ENCODE peak calls at places on chromosomes 3 and 15, in ten cellular contexts. One of them, this sample, is unnamed.

GRCh38 chr15:44719293-44719999 is 8.1 kb downstream of the B2M start:
- DNase-seq in CD4-positive, alpha-beta T cell: peak
- DNase-seq in WTC11: no peak
- DNase-seq in mammary epithelial cell: no peak
- DNase-seq in breast epithelium: no peak
- DNase-seq in endothelial cell: no peak
- DNase-seq in left ventricle myocardium inferior: no peak
- DNase-seq in A549: no peak
- DNase-seq in thoracic aorta: no peak
- DNase-seq in colonic mucosa: peak
- DNase-seq in this sample: no peak

GRCh38 chr3:195850857-195851531 is 39.3 kb upstream of the MUC4 start:
- DNase-seq in CD4-positive, alpha-beta T cell: peak
- DNase-seq in WTC11: peak
- DNase-seq in mammary epithelial cell: peak
- DNase-seq in breast epithelium: peak
- DNase-seq in endothelial cell: peak
- DNase-seq in left ventricle myocardium inferior: peak
- DNase-seq in A549: peak
- DNase-seq in thoracic aorta: peak
- DNase-seq in colonic mucosa: peak
- DNase-seq in this sample: peak

GRCh38 chr3:32118215-32118614 is 11.8 kb downstream of the GPD1L start:
- DNase-seq in CD4-positive, alpha-beta T cell: no peak
- DNase-seq in WTC11: no peak
- DNase-seq in mammary epithelial cell: no peak
- DNase-seq in breast epithelium: no peak
- DNase-seq in endothelial cell: no peak
- DNase-seq in left ventricle myocardium inferior: no peak
- DNase-seq in A549: no peak
- DNase-seq in thoracic aorta: no peak
- DNase-seq in colonic mucosa: no peak
- DNase-seq in this sample: no peak

GRCh38 chr15:79002631-79003030 is 57.8 kb upstream of the CTSH start:
- DNase-seq in CD4-positive, alpha-beta T cell: no peak
- DNase-seq in WTC11: no peak
- DNase-seq in mammary epithelial cell: no peak
- DNase-seq in breast epithelium: no peak
- DNase-seq in endothelial cell: no peak
- DNase-seq in left ventricle myocardium inferior: no peak
- DNase-seq in A549: no peak
- DNase-seq in thoracic aorta: no peak
- DNase-seq in colonic mucosa: no peak
- DNase-seq in this sample: no peak

GRCh38 chr3:4492240-4493007 is 724 bp upstream of the ITPR1 start:
- DNase-seq in CD4-positive, alpha-beta T cell: peak
- DNase-seq in WTC11: peak
- DNase-seq in mammary epithelial cell: peak
- DNase-seq in breast epithelium: peak
- DNase-seq in endothelial cell: peak
- DNase-seq in left ventricle myocardium inferior: peak
- DNase-seq in A549: peak
- DNase-seq in thoracic aorta: no peak
- DNase-seq in colonic mucosa: peak
- DNase-seq in this sample: peak

GRCh38 chr3:40615110-40615915 is 90.6 kb downstream of the ZNF621 start:
- DNase-seq in CD4-positive, alpha-beta T cell: no peak
- DNase-seq in WTC11: peak
- DNase-seq in mammary epithelial cell: no peak
- DNase-seq in breast epithelium: no peak
- DNase-seq in endothelial cell: peak
- DNase-seq in left ventricle myocardium inferior: no peak
- DNase-seq in A549: no peak
- DNase-seq in thoracic aorta: no peak
- DNase-seq in colonic mucosa: no peak
- DNase-seq in this sample: peak

GRCh38 chr3:132804498-132804897 is 82.3 kb upstream of the NPHP3 start:
- DNase-seq in CD4-positive, alpha-beta T cell: no peak
- DNase-seq in WTC11: no peak
- DNase-seq in mammary epithelial cell: peak
- DNase-seq in breast epithelium: peak
- DNase-seq in endothelial cell: no peak
- DNase-seq in left ventricle myocardium inferior: no peak
- DNase-seq in A549: no peak
- DNase-seq in thoracic aorta: no peak
- DNase-seq in colonic mucosa: no peak
- DNase-seq in this sample: no peak

GRCh38 chr3:20808864-20809263 is 622.9 kb upstream of the SGO1 start:
- DNase-seq in CD4-positive, alpha-beta T cell: no peak
- DNase-seq in WTC11: no peak
- DNase-seq in mammary epithelial cell: no peak
- DNase-seq in breast epithelium: no peak
- DNase-seq in endothelial cell: no peak
- DNase-seq in left ventricle myocardium inferior: no peak
- DNase-seq in A549: no peak
- DNase-seq in thoracic aorta: no peak
- DNase-seq in colonic mucosa: no peak
- DNase-seq in this sample: no peak

GRCh38 chr3:66478923-66479322 is 21.9 kb downstream of the LRIG1 start:
- DNase-seq in CD4-positive, alpha-beta T cell: no peak
- DNase-seq in WTC11: no peak
- DNase-seq in mammary epithelial cell: no peak
- DNase-seq in breast epithelium: no peak
- DNase-seq in endothelial cell: no peak
- DNase-seq in left ventricle myocardium inferior: no peak
- DNase-seq in A549: no peak
- DNase-seq in thoracic aorta: no peak
- DNase-seq in colonic mucosa: peak
- DNase-seq in this sample: no peak

GRCh38 chr3:22886394-22886793 is 316.7 kb upstream of the UBE2E2 start:
- DNase-seq in CD4-positive, alpha-beta T cell: no peak
- DNase-seq in WTC11: no peak
- DNase-seq in mammary epithelial cell: no peak
- DNase-seq in breast epithelium: no peak
- DNase-seq in endothelial cell: no peak
- DNase-seq in left ventricle myocardium inferior: peak
- DNase-seq in A549: no peak
- DNase-seq in thoracic aorta: no peak
- DNase-seq in colonic mucosa: no peak
- DNase-seq in this sample: no peak

GRCh38 chr3:36496734-36497133 is 116.4 kb downstream of the STAC start:
- DNase-seq in CD4-positive, alpha-beta T cell: no peak
- DNase-seq in WTC11: no peak
- DNase-seq in mammary epithelial cell: peak
- DNase-seq in breast epithelium: no peak
- DNase-seq in endothelial cell: no peak
- DNase-seq in left ventricle myocardium inferior: no peak
- DNase-seq in A549: no peak
- DNase-seq in thoracic aorta: no peak
- DNase-seq in colonic mucosa: no peak
- DNase-seq in this sample: no peak

GRCh38 chr15:42890161-42890913 is 30.2 kb downstream of the TTBK2 start:
- DNase-seq in CD4-positive, alpha-beta T cell: no peak
- DNase-seq in WTC11: no peak
- DNase-seq in mammary epithelial cell: peak
- DNase-seq in breast epithelium: no peak
- DNase-seq in endothelial cell: no peak
- DNase-seq in left ventricle myocardium inferior: no peak
- DNase-seq in A549: peak
- DNase-seq in thoracic aorta: no peak
- DNase-seq in colonic mucosa: no peak
- DNase-seq in this sample: no peak

GRCh38 chr3:60948488-60948887 is 302.8 kb downstream of the FHIT start:
- DNase-seq in CD4-positive, alpha-beta T cell: no peak
- DNase-seq in WTC11: no peak
- DNase-seq in mammary epithelial cell: peak
- DNase-seq in breast epithelium: no peak
- DNase-seq in endothelial cell: no peak
- DNase-seq in left ventricle myocardium inferior: no peak
- DNase-seq in A549: no peak
- DNase-seq in thoracic aorta: no peak
- DNase-seq in colonic mucosa: no peak
- DNase-seq in this sample: no peak

GRCh38 chr15:67089218-67090193 is 24.1 kb downstream of the SMAD3 start:
- DNase-seq in CD4-positive, alpha-beta T cell: no peak
- DNase-seq in WTC11: no peak
- DNase-seq in mammary epithelial cell: peak
- DNase-seq in breast epithelium: no peak
- DNase-seq in endothelial cell: no peak
- DNase-seq in left ventricle myocardium inferior: no peak
- DNase-seq in A549: peak
- DNase-seq in thoracic aorta: no peak
- DNase-seq in colonic mucosa: peak
- DNase-seq in this sample: no peak

GRCh38 chr3:136862611-136862951 is 573 bp downstream of the NCK1 start:
- DNase-seq in CD4-positive, alpha-beta T cell: peak
- DNase-seq in WTC11: peak
- DNase-seq in mammary epithelial cell: peak
- DNase-seq in breast epithelium: peak
- DNase-seq in endothelial cell: peak
- DNase-seq in left ventricle myocardium inferior: peak
- DNase-seq in A549: peak
- DNase-seq in thoracic aorta: peak
- DNase-seq in colonic mucosa: peak
- DNase-seq in this sample: no peak

DNA sequence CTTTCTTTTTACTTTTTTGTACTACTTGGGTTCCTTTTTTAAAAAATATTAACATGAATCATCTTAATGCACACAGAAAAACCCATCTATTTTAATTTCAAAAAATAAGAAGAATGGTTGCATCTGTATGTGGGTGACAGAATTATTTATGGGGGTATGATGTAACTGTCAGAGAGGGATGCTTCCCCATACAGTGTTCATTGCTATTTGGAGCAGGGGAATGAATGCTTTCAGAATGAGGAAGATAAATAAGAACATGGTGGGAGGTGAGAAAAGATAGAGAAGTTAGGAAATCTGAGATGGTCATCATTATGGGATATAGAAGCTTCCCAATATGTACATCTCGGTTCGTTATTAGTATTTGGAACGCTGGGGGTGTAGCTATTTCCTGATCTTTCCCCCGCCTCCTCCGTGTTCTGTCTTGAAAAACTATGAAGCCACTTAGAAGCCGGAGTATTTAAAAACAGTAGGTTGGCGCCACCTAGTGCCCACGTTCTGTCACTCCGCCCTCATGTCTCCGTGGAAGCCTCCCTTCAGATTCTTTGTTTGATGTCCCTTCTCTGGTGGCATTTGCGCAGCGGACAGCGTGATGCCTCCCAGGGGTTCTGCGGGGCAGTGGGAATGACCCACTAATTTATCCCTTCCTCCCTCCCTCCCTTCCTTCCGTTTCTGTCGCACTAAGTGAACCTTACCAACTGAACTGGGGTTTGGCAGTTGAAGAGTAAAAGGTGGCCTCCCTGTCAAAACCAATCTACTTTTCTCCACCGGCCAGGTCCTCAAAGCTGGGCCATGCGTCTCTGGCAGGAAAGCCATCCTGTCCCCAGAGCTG is 184.6 kb downstream of the FEZF2 start:
- DNase-seq in CD4-positive, alpha-beta T cell: peak
- DNase-seq in WTC11: peak
- DNase-seq in mammary epithelial cell: peak
- DNase-seq in breast epithelium: peak
- DNase-seq in endothelial cell: peak
- DNase-seq in left ventricle myocardium inferior: peak
- DNase-seq in A549: peak
- DNase-seq in thoracic aorta: peak
- DNase-seq in colonic mucosa: peak
- DNase-seq in this sample: peak
- TF ChIP-seq CTCF in CD4-positive, alpha-beta T cell: peak
- TF ChIP-seq CTCF in WTC11: peak
- TF ChIP-seq CTCF in mammary epithelial cell: peak
- TF ChIP-seq CTCF in breast epithelium: peak
- TF ChIP-seq CTCF in endothelial cell: peak
- TF ChIP-seq CTCF in left ventricle myocardium inferior: peak
- TF ChIP-seq CTCF in A549: peak
- TF ChIP-seq CTCF in thoracic aorta: peak
- TF ChIP-seq CTCF in colonic mucosa: peak
- TF ChIP-seq CTCF in this sample: peak

DNA sequence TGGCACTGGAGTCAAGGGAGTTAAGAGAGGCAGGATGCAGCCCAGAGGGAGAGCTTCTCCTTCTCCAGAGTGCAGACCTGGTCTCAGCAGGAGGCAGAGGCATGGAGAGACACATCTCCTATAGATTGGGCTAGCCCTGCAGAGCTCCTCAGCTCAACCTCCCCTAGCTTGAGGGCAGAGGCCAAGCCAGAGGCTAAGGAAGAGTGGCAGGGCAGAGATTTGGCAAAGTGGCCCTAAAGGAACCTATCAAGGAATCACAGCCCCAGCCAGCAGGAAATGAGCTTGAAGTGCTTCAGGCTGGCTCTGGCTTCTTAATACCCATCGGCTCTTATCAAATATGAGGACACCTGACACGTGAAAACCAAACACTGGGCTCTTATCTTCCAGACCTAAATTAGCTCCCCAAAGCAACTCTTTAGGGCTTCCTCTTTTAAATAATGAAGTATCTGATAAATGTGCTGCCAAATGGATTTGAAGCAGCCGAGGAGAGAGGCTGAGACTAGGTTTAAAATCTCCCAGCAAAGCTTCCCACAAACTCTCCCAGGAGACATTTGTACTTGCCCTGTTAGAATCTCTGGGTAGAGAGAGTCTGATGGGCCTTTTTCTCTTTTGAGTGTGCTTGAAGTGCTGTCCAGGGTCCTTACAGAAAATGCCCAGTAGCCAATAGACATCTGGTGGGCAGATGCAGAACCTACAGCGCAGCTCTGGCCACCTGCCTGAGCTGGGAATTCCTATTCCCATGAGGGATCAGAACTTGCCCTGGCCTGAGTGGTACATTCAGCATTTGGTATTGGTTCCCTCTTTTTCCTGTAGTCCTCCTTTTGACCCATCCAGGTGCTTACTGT is 271.4 kb downstream of the CLSTN2 start:
- DNase-seq in CD4-positive, alpha-beta T cell: no peak
- DNase-seq in WTC11: peak
- DNase-seq in mammary epithelial cell: peak
- DNase-seq in breast epithelium: no peak
- DNase-seq in endothelial cell: peak
- DNase-seq in left ventricle myocardium inferior: no peak
- DNase-seq in A549: peak
- DNase-seq in thoracic aorta: no peak
- DNase-seq in colonic mucosa: no peak
- DNase-seq in this sample: no peak
- TF ChIP-seq CTCF in CD4-positive, alpha-beta T cell: no peak
- TF ChIP-seq CTCF in WTC11: no peak
- TF ChIP-seq CTCF in mammary epithelial cell: peak
- TF ChIP-seq CTCF in breast epithelium: no peak
- TF ChIP-seq CTCF in endothelial cell: peak
- TF ChIP-seq CTCF in left ventricle myocardium inferior: peak
- TF ChIP-seq CTCF in A549: no peak
- TF ChIP-seq CTCF in thoracic aorta: no peak
- TF ChIP-seq CTCF in colonic mucosa: no peak
- TF ChIP-seq CTCF in this sample: peak

GRCh38 chr3:72147600-72147999 is 362.7 kb upstream of the PROK2 start:
- DNase-seq in CD4-positive, alpha-beta T cell: no peak
- DNase-seq in WTC11: no peak
- DNase-seq in mammary epithelial cell: no peak
- DNase-seq in breast epithelium: no peak
- DNase-seq in endothelial cell: no peak
- DNase-seq in left ventricle myocardium inferior: no peak
- DNase-seq in A549: no peak
- DNase-seq in thoracic aorta: no peak
- DNase-seq in colonic mucosa: no peak
- DNase-seq in this sample: no peak
- TF ChIP-seq CTCF in CD4-positive, alpha-beta T cell: no peak
- TF ChIP-seq CTCF in WTC11: no peak
- TF ChIP-seq CTCF in mammary epithelial cell: no peak
- TF ChIP-seq CTCF in breast epithelium: no peak
- TF ChIP-seq CTCF in endothelial cell: no peak
- TF ChIP-seq CTCF in left ventricle myocardium inferior: no peak
- TF ChIP-seq CTCF in A549: no peak
- TF ChIP-seq CTCF in thoracic aorta: no peak
- TF ChIP-seq CTCF in colonic mucosa: no peak
- TF ChIP-seq CTCF in this sample: no peak

GRCh38 chr3:180989291-180990163 is at the start of gene DNAJC19:
- DNase-seq in CD4-positive, alpha-beta T cell: peak
- DNase-seq in WTC11: peak
- DNase-seq in mammary epithelial cell: peak
- DNase-seq in breast epithelium: peak
- DNase-seq in endothelial cell: peak
- DNase-seq in left ventricle myocardium inferior: peak
- DNase-seq in A549: peak
- DNase-seq in thoracic aorta: peak
- DNase-seq in colonic mucosa: peak
- DNase-seq in this sample: peak
- TF ChIP-seq CTCF in CD4-positive, alpha-beta T cell: no peak
- TF ChIP-seq CTCF in WTC11: no peak
- TF ChIP-seq CTCF in mammary epithelial cell: no peak
- TF ChIP-seq CTCF in breast epithelium: no peak
- TF ChIP-seq CTCF in endothelial cell: no peak
- TF ChIP-seq CTCF in left ventricle myocardium inferior: no peak
- TF ChIP-seq CTCF in A549: no peak
- TF ChIP-seq CTCF in thoracic aorta: no peak
- TF ChIP-seq CTCF in colonic mucosa: no peak
- TF ChIP-seq CTCF in this sample: no peak

This sample was measured in neural crest cell.